ENCODE peak calls at places on chromosomes 4 and X, in eight cellular contexts. U is lower lobe of right lung; W is NCI-H2029 treated with DMSO at 0.1 percent for 48 hours; G is endodermal cell; P is left lobe of liver; J is activated CD4-positive, CD25-positive, alpha-beta regulatory T cell treated with anti-CD3 and anti-CD28 coated beads, Interleukin-2, amount 50 U/mL, for 72 hours; R is sciatic nerve; V is astrocyte of the spinal cord. L is an unnamed sample.

GRCh38 chr4:118941799-118942198 is 53.1 kb downstream of the SYNPO2 start:
- DNase-seq in P (no peak), V (peak; percentile 16), R (no peak), G (no peak), W (peak; percentile 49), J (no peak), U (no peak), L (no peak)

GRCh38 chrX:154990496-154990895 is 32.0 kb downstream of the F8 start:
- DNase-seq in J (no peak), U (no peak), R (no peak), P (no peak), V (no peak), W (no peak), G (no peak), L (peak; percentile 20)

GRCh38 chr4:100118213-100118612 is 72.1 kb downstream of the DDIT4L start:
- DNase-seq in P (no peak), W (no peak), G (no peak), U (no peak), R (no peak), V (no peak), J (no peak), L (no peak)

GRCh38 chr4:78039678-78040077 is 17.4 kb upstream of the FRAS1 start:
- DNase-seq in J (no peak), V (no peak), U (no peak), W (no peak), P (no peak), G (no peak), R (no peak), L (no peak)

GRCh38 chr4:98687876-98688275 is 29.5 kb upstream of the TSPAN5 start:
- DNase-seq in J (no peak), P (no peak), R (no peak), W (no peak), U (no peak), V (no peak), G (no peak), L (no peak)

GRCh38 chr4:7970031-7970946 is 30.6 kb upstream of the AFAP1 start:
- DNase-seq in J (no peak), R (no peak), U (no peak), P (no peak), G (peak; percentile 75), V (no peak), W (no peak), L (no peak)

GRCh38 chr4:14196141-14196540 is 568.6 kb upstream of the BOD1L1 start:
- DNase-seq in R (peak; percentile 62), J (no peak), U (peak; percentile 54), W (no peak), G (peak; percentile 89), P (no peak), V (peak; percentile 83), L (no peak)

GRCh38 chr4:99642725-99643489 is 14.7 kb downstream of the C4orf54 start:
- DNase-seq in U (no peak), P (peak; percentile 94), J (no peak), G (peak; percentile 44), R (no peak), V (no peak), W (no peak), L (no peak)

GRCh38 chr4:109495514-109495913 is 61.9 kb downstream of the SEC24B start:
- DNase-seq in V (no peak), J (no peak), G (no peak), U (no peak), W (no peak), R (no peak), P (no peak), L (no peak)

GRCh38 chr4:6562931-6563901 is 11.8 kb upstream of the MAN2B2 start:
- DNase-seq in J (no peak), G (peak; percentile 80), W (no peak), V (peak; percentile 11), U (no peak), P (no peak), R (no peak), L (no peak)